ENCODE peak calls at places on chromosomes 3 and 15, in five cellular contexts. One of them, this sample, is unnamed.

GRCh38 chr15:35061171-35062163 is 23.6 kb downstream of the NANOGP8 start:
- DNase-seq in tibial nerve: no peak
- DNase-seq in choroid plexus epithelial cell: no peak
- DNase-seq in B cell: no peak
- DNase-seq in AG09319: peak; percentile 12
- DNase-seq in this sample: no peak

GRCh38 chr15:50183112-50183794 is 1.3 kb downstream of the SLC27A2 start:
- DNase-seq in choroid plexus epithelial cell: no peak
- DNase-seq in AG09319: no peak
- DNase-seq in tibial nerve: no peak
- DNase-seq in B cell: no peak
- DNase-seq in this sample: no peak

GRCh38 chr15:101684384-101684783 is 32.2 kb upstream of the TM2D3 start:
- DNase-seq in B cell: no peak
- DNase-seq in AG09319: no peak
- DNase-seq in choroid plexus epithelial cell: peak; percentile 51
- DNase-seq in tibial nerve: no peak
- DNase-seq in this sample: no peak

GRCh38 chr3:120823156-120823555 is 80.6 kb downstream of the GTF2E1 start:
- DNase-seq in choroid plexus epithelial cell: no peak
- DNase-seq in B cell: no peak
- DNase-seq in tibial nerve: no peak
- DNase-seq in AG09319: no peak
- DNase-seq in this sample: no peak

GRCh38 chr15:98916826-98917225 is 90.8 kb downstream of the PGPEP1L start:
- DNase-seq in tibial nerve: no peak
- DNase-seq in B cell: no peak
- DNase-seq in AG09319: no peak
- DNase-seq in choroid plexus epithelial cell: no peak
- DNase-seq in this sample: no peak

GRCh38 chr15:40118473-40118872 is 9.8 kb upstream of the BMF start:
- DNase-seq in B cell: no peak
- DNase-seq in tibial nerve: no peak
- DNase-seq in AG09319: no peak
- DNase-seq in choroid plexus epithelial cell: no peak
- DNase-seq in this sample: no peak

GRCh38 chr15:89971592-89971997 is 29.5 kb upstream of the ZNF710 start:
- DNase-seq in B cell: peak; percentile 38
- DNase-seq in AG09319: peak; percentile 14
- DNase-seq in tibial nerve: no peak
- DNase-seq in choroid plexus epithelial cell: peak; percentile 77
- DNase-seq in this sample: peak; percentile 76

GRCh38 chr3:71601811-71602210 is 18.3 kb upstream of the FOXP1 start:
- DNase-seq in choroid plexus epithelial cell: peak; percentile 79
- DNase-seq in B cell: no peak
- DNase-seq in tibial nerve: no peak
- DNase-seq in AG09319: no peak
- DNase-seq in this sample: no peak

GRCh38 chr3:45665101-45665572 is 24.1 kb upstream of the SACM1L start:
- DNase-seq in B cell: peak; percentile 50
- DNase-seq in choroid plexus epithelial cell: peak; percentile 61
- DNase-seq in tibial nerve: peak; percentile 59
- DNase-seq in AG09319: no peak
- DNase-seq in this sample: peak; percentile 43

GRCh38 chr3:24522155-24522579 is 27.5 kb upstream of the THRB start:
- DNase-seq in tibial nerve: no peak
- DNase-seq in choroid plexus epithelial cell: no peak
- DNase-seq in B cell: peak; percentile 14
- DNase-seq in AG09319: no peak
- DNase-seq in this sample: peak; percentile 19

GRCh38 chr15:100973351-100974034 is 54.3 kb downstream of the LRRK1 start:
- DNase-seq in choroid plexus epithelial cell: no peak
- DNase-seq in tibial nerve: no peak
- DNase-seq in B cell: peak; percentile 22
- DNase-seq in AG09319: no peak
- DNase-seq in this sample: peak; percentile 35

GRCh38 chr3:106206165-106206564 is 337.4 kb upstream of the CBLB start:
- DNase-seq in B cell: peak; percentile 53
- DNase-seq in choroid plexus epithelial cell: peak; percentile 65
- DNase-seq in tibial nerve: no peak
- DNase-seq in AG09319: peak; percentile 8
- DNase-seq in this sample: peak; percentile 26

GRCh38 chr3:126349071-126349470 is 8.1 kb downstream of the KLF15 start:
- DNase-seq in AG09319: no peak
- DNase-seq in choroid plexus epithelial cell: no peak
- DNase-seq in B cell: no peak
- DNase-seq in tibial nerve: peak; percentile 4
- DNase-seq in this sample: no peak

GRCh38 chr3:153285194-153285641 is 123.2 kb downstream of the RAP2B start:
- DNase-seq in AG09319: no peak
- DNase-seq in tibial nerve: no peak
- DNase-seq in B cell: no peak
- DNase-seq in choroid plexus epithelial cell: peak; percentile 69
- DNase-seq in this sample: no peak

GRCh38 chr15:100335335-100335999 is 6.3 kb downstream of the ADAMTS17 start:
- DNase-seq in B cell: no peak
- DNase-seq in tibial nerve: no peak
- DNase-seq in AG09319: no peak
- DNase-seq in choroid plexus epithelial cell: no peak
- DNase-seq in this sample: no peak

GRCh38 chr3:192570315-192570714 is 157.0 kb downstream of the FGF12 start:
- DNase-seq in choroid plexus epithelial cell: no peak
- DNase-seq in tibial nerve: no peak
- DNase-seq in AG09319: no peak
- DNase-seq in B cell: no peak
- DNase-seq in this sample: no peak

GRCh38 chr3:185549111-185549510 is 3.3 kb downstream of the LIPH start:
- DNase-seq in B cell: no peak
- DNase-seq in AG09319: peak; percentile 95
- DNase-seq in choroid plexus epithelial cell: peak; percentile 98
- DNase-seq in tibial nerve: peak; percentile 94
- DNase-seq in this sample: no peak

GRCh38 chr15:60634815-60635214 is 155.9 kb upstream of the ICE2 start:
- DNase-seq in B cell: peak; percentile 28
- DNase-seq in choroid plexus epithelial cell: peak; percentile 3
- DNase-seq in AG09319: no peak
- DNase-seq in tibial nerve: no peak
- DNase-seq in this sample: no peak

DNA sequence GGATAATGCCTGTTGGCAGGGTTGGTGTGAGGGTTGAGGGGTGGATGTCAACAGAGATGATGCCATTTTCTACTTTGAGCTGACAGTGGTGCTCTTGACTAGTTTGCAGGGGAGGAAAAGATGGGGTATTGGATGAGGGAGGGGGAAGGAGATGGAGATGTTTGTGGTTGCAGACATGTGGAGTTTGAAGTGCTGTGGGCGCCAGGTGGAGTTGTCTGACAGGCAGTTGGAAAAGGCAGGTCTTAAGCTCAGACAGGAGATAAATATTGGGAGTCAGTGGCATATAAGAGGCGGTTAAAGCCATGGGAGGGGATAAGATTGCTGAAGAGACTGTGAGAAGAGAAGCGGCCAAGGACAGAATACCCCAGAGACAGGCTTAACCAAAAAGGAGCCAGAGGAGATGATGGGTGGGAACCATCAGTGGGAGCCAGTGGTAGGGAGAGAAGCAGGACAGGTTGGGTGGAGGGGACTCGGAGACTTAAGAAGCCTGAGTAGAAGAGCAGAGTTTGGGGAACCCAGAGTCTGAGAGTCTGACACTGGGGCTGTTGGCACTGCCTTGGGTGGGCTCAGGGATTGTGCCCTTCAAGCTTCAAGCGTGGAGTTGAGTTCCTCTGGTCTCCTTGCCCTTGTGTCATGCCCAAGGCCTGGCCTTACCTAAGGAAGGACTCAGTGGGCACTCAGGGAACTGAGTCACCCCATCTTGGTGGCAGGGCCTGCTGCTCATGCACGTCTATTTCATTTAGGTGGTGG is 13.9 kb downstream of the COPG1 start:
- DNase-seq in choroid plexus epithelial cell: no peak
- DNase-seq in B cell: no peak
- DNase-seq in AG09319: no peak
- DNase-seq in tibial nerve: no peak
- DNase-seq in this sample: no peak
- TF ChIP-seq CTCF in choroid plexus epithelial cell: no peak
- TF ChIP-seq CTCF in B cell: no peak
- TF ChIP-seq CTCF in AG09319: no peak
- TF ChIP-seq CTCF in tibial nerve: no peak
- TF ChIP-seq CTCF in this sample: no peak

DNA sequence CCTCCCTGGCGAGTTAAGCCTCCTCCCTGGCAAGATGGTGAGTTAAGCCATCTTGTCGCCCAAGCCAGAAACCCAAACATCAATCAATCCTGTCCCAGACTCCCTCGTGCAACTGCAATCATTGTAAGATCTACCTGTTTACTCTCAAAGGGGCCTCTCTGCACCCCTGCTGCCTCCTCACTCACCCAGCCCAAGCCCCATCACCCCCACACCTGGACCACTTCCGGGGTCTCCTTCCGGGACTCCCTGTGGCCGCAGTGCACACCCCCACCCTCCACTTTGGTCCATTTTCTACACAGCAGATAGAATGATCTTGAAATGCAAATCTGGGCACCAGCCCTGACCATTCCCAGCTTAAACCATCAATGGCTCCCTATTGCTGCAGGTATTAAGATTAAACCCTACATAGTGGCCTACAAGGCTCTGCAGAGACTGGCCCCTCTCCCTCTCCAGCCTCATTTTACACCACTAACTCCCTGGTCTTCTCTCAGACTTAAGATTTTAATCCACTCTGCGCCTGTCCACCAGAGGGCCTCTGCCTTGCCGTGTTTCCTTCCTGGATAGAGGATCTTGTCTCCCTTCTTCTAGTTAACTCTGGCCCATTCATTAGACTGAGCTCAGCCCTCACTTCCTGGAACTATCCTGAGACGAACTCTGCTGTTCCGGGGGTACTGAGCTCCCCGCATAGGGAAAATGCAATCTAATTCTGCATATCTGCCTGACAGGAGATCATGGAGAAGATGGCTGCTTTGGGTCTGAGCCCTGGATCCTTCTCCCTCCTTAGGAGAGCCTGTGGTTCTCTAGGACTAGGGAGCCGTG is 41.9 kb upstream of the SLC6A1 start:
- DNase-seq in AG09319: peak; percentile 7
- DNase-seq in choroid plexus epithelial cell: peak; percentile 78
- DNase-seq in tibial nerve: peak; percentile 49
- DNase-seq in B cell: no peak
- DNase-seq in this sample: peak; percentile 37
- TF ChIP-seq CTCF in AG09319: peak; percentile 63
- TF ChIP-seq CTCF in choroid plexus epithelial cell: peak; percentile 87
- TF ChIP-seq CTCF in tibial nerve: peak; percentile 38
- TF ChIP-seq CTCF in B cell: no peak
- TF ChIP-seq CTCF in this sample: peak; percentile 46

GRCh38 chr3:13883681-13884080 is 3.8 kb upstream of the WNT7A start:
- DNase-seq in AG09319: no peak
- DNase-seq in tibial nerve: no peak
- DNase-seq in B cell: no peak
- DNase-seq in choroid plexus epithelial cell: no peak
- DNase-seq in this sample: no peak

GRCh38 chr3:13886593-13887129 is 6.8 kb upstream of the WNT7A start:
- DNase-seq in B cell: no peak
- DNase-seq in tibial nerve: no peak
- DNase-seq in choroid plexus epithelial cell: no peak
- DNase-seq in AG09319: no peak
- DNase-seq in this sample: no peak

GRCh38 chr3:13887746-13888300 is 8.0 kb upstream of the WNT7A start:
- DNase-seq in tibial nerve: no peak
- DNase-seq in B cell: no peak
- DNase-seq in choroid plexus epithelial cell: no peak
- DNase-seq in AG09319: no peak
- DNase-seq in this sample: no peak

GRCh38 chr3:13884851-13885703 is 5.2 kb upstream of the WNT7A start:
- DNase-seq in AG09319: no peak
- DNase-seq in B cell: peak; percentile 62
- DNase-seq in tibial nerve: no peak
- DNase-seq in choroid plexus epithelial cell: peak; percentile 18
- DNase-seq in this sample: peak; percentile 62

DNA sequence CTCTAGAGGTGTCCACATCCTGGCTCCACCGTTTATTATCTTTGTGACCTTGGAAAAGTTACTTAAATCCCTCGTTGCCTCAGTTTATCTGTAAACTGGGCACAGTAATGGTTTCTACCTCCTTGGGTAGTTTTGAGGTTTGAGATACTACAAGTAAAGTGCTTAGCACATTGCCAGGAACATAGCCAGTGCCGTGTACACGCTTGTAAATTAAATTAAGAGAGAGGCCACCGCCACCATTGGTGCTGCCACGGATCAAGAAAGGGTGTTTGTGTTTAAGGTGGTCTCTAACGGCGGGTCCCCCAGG is 5.8 kb upstream of the WNT7A start:
- DNase-seq in choroid plexus epithelial cell: no peak
- DNase-seq in AG09319: no peak
- DNase-seq in B cell: no peak
- DNase-seq in tibial nerve: no peak
- DNase-seq in this sample: no peak
- TF ChIP-seq CTCF in choroid plexus epithelial cell: no peak
- TF ChIP-seq CTCF in AG09319: no peak
- TF ChIP-seq CTCF in B cell: no peak
- TF ChIP-seq CTCF in tibial nerve: no peak
- TF ChIP-seq CTCF in this sample: peak; percentile 41

GRCh38 chr3:169771651-169772529 is 1.3 kb upstream of the MYNN start:
- DNase-seq in tibial nerve: peak; percentile 90
- DNase-seq in AG09319: no peak
- DNase-seq in B cell: peak; percentile 86
- DNase-seq in choroid plexus epithelial cell: peak; percentile 85
- DNase-seq in this sample: peak; percentile 65

GRCh38 chr3:169772530-169772950 is 656 bp upstream of the MYNN start:
- DNase-seq in AG09319: no peak
- DNase-seq in B cell: peak; percentile 78
- DNase-seq in tibial nerve: peak; percentile 63
- DNase-seq in choroid plexus epithelial cell: peak; percentile 85
- DNase-seq in this sample: peak; percentile 50

GRCh38 chr3:169774186-169774585 is 990 bp downstream of the MYNN start:
- DNase-seq in AG09319: no peak
- DNase-seq in B cell: no peak
- DNase-seq in tibial nerve: no peak
- DNase-seq in choroid plexus epithelial cell: no peak
- DNase-seq in this sample: no peak

GRCh38 chr3:169769287-169770181 is at the start of gene ACTRT3:
- DNase-seq in choroid plexus epithelial cell: peak; percentile 84
- DNase-seq in tibial nerve: peak; percentile 33
- DNase-seq in AG09319: no peak
- DNase-seq in B cell: peak; percentile 78
- DNase-seq in this sample: peak; percentile 77

GRCh38 chr3:169772951-169773816 is at the start of gene MYNN:
- DNase-seq in tibial nerve: peak; percentile 92
- DNase-seq in choroid plexus epithelial cell: peak; percentile 91
- DNase-seq in B cell: peak; percentile 94
- DNase-seq in AG09319: peak; percentile 69
- DNase-seq in this sample: peak; percentile 88
- TF ChIP-seq CTCF in tibial nerve: no peak
- TF ChIP-seq CTCF in choroid plexus epithelial cell: no peak
- TF ChIP-seq CTCF in B cell: no peak
- TF ChIP-seq CTCF in AG09319: peak; percentile 10
- TF ChIP-seq CTCF in this sample: no peak